ENCODE peak calls at places on chromosomes 13 and 19, in five cellular contexts. One of them, this sample, is unnamed.
A peak's percentile ranks its signal among the peaks of the same experiment; 100 is the strongest.

GRCh38 chr13:21884965-21885567 is 214.2 kb downstream of the FGF9 start:
- DNase-seq in brain microvascular endothelial cell: no peak
- DNase-seq in progenitor cell of endocrine pancreas: no peak
- DNase-seq in ascending aorta: no peak
- DNase-seq in omental fat pad: no peak
- DNase-seq in this sample: no peak

GRCh38 chr19:2532252-2533071 is 56.5 kb downstream of the GADD45B start:
- DNase-seq in progenitor cell of endocrine pancreas: no peak
- DNase-seq in ascending aorta: no peak
- DNase-seq in brain microvascular endothelial cell: peak; percentile 90
- DNase-seq in omental fat pad: no peak
- DNase-seq in this sample: no peak

GRCh38 chr19:40283414-40284250 is 1.5 kb downstream of the AKT2 start:
- DNase-seq in brain microvascular endothelial cell: no peak
- DNase-seq in omental fat pad: no peak
- DNase-seq in progenitor cell of endocrine pancreas: no peak
- DNase-seq in ascending aorta: no peak
- DNase-seq in this sample: no peak

GRCh38 chr19:23817519-23817918 is 58.8 kb upstream of the ZNF681 start:
- DNase-seq in progenitor cell of endocrine pancreas: no peak
- DNase-seq in brain microvascular endothelial cell: peak; percentile 5
- DNase-seq in omental fat pad: no peak
- DNase-seq in ascending aorta: no peak
- DNase-seq in this sample: no peak

GRCh38 chr19:1293782-1294621 is 8.3 kb downstream of the EFNA2 start:
- DNase-seq in ascending aorta: no peak
- DNase-seq in progenitor cell of endocrine pancreas: no peak
- DNase-seq in omental fat pad: no peak
- DNase-seq in brain microvascular endothelial cell: no peak
- DNase-seq in this sample: no peak

GRCh38 chr13:77952737-77953136 is 34.1 kb upstream of the EDNRB start:
- DNase-seq in brain microvascular endothelial cell: no peak
- DNase-seq in omental fat pad: no peak
- DNase-seq in progenitor cell of endocrine pancreas: no peak
- DNase-seq in ascending aorta: no peak
- DNase-seq in this sample: no peak

GRCh38 chr13:94829201-94829600 is 116.9 kb upstream of the SOX21 start:
- DNase-seq in brain microvascular endothelial cell: no peak
- DNase-seq in progenitor cell of endocrine pancreas: no peak
- DNase-seq in omental fat pad: no peak
- DNase-seq in ascending aorta: no peak
- DNase-seq in this sample: no peak

GRCh38 chr19:10552596-10553053 is 8.9 kb downstream of the ATG4D start:
- DNase-seq in omental fat pad: no peak
- DNase-seq in progenitor cell of endocrine pancreas: no peak
- DNase-seq in brain microvascular endothelial cell: no peak
- DNase-seq in ascending aorta: no peak
- DNase-seq in this sample: no peak

GRCh38 chr19:34499155-34499834 is 17.7 kb downstream of the WTIP start:
- DNase-seq in progenitor cell of endocrine pancreas: no peak
- DNase-seq in ascending aorta: no peak
- DNase-seq in brain microvascular endothelial cell: no peak
- DNase-seq in omental fat pad: no peak
- DNase-seq in this sample: no peak

GRCh38 chr13:48896312-48896711 is 79.4 kb upstream of the FNDC3A start:
- DNase-seq in brain microvascular endothelial cell: peak; percentile 48
- DNase-seq in omental fat pad: no peak
- DNase-seq in progenitor cell of endocrine pancreas: no peak
- DNase-seq in ascending aorta: no peak
- DNase-seq in this sample: no peak

GRCh38 chr19:7665076-7665475 is 3.8 kb upstream of the RETN start:
- DNase-seq in omental fat pad: no peak
- DNase-seq in ascending aorta: no peak
- DNase-seq in progenitor cell of endocrine pancreas: no peak
- DNase-seq in brain microvascular endothelial cell: no peak
- DNase-seq in this sample: no peak

GRCh38 chr13:19681517-19681916 is 48.1 kb downstream of the MPHOSPH8 start:
- DNase-seq in ascending aorta: no peak
- DNase-seq in omental fat pad: no peak
- DNase-seq in brain microvascular endothelial cell: no peak
- DNase-seq in progenitor cell of endocrine pancreas: no peak
- DNase-seq in this sample: no peak

GRCh38 chr19:57829316-57829715 is 783 bp upstream of the ZNF587B start:
- DNase-seq in omental fat pad: no peak
- DNase-seq in progenitor cell of endocrine pancreas: no peak
- DNase-seq in brain microvascular endothelial cell: peak; percentile 5
- DNase-seq in ascending aorta: no peak
- DNase-seq in this sample: no peak

GRCh38 chr19:9597027-9597426 is 12.7 kb upstream of the ZNF121 start:
- DNase-seq in brain microvascular endothelial cell: peak; percentile 47
- DNase-seq in progenitor cell of endocrine pancreas: no peak
- DNase-seq in omental fat pad: no peak
- DNase-seq in ascending aorta: no peak
- DNase-seq in this sample: no peak

GRCh38 chr13:65473199-65473598 is 1756.9 kb downstream of the PCDH9 start:
- DNase-seq in brain microvascular endothelial cell: no peak
- DNase-seq in omental fat pad: no peak
- DNase-seq in progenitor cell of endocrine pancreas: no peak
- DNase-seq in ascending aorta: no peak
- DNase-seq in this sample: no peak

GRCh38 chr13:42532561-42533335 is 41.2 kb upstream of the TNFSF11 start:
- DNase-seq in omental fat pad: no peak
- DNase-seq in progenitor cell of endocrine pancreas: no peak
- DNase-seq in brain microvascular endothelial cell: no peak
- DNase-seq in ascending aorta: no peak
- DNase-seq in this sample: no peak

GRCh38 chr19:58317481-58318072 is 9.2 kb upstream of the ZSCAN22 start:
- DNase-seq in ascending aorta: no peak
- DNase-seq in progenitor cell of endocrine pancreas: no peak
- DNase-seq in omental fat pad: no peak
- DNase-seq in brain microvascular endothelial cell: peak; percentile 11
- DNase-seq in this sample: peak; percentile 56

GRCh38 chr19:42281175-42282035 is 12.4 kb downstream of the CIC start:
- DNase-seq in omental fat pad: no peak
- DNase-seq in ascending aorta: no peak
- DNase-seq in progenitor cell of endocrine pancreas: no peak
- DNase-seq in brain microvascular endothelial cell: no peak
- DNase-seq in this sample: no peak

GRCh38 chr13:53254495-53254894 is 225.9 kb downstream of the OLFM4 start:
- DNase-seq in brain microvascular endothelial cell: no peak
- DNase-seq in progenitor cell of endocrine pancreas: peak; percentile 20
- DNase-seq in omental fat pad: no peak
- DNase-seq in ascending aorta: no peak
- DNase-seq in this sample: peak; percentile 59

GRCh38 chr13:72696590-72696989 is 30.8 kb downstream of the MZT1 start:
- DNase-seq in progenitor cell of endocrine pancreas: no peak
- DNase-seq in omental fat pad: no peak
- DNase-seq in brain microvascular endothelial cell: no peak
- DNase-seq in ascending aorta: no peak
- DNase-seq in this sample: no peak
- TF ChIP-seq CTCF in progenitor cell of endocrine pancreas: peak; percentile 38
- TF ChIP-seq CTCF in omental fat pad: no peak
- TF ChIP-seq CTCF in brain microvascular endothelial cell: no peak
- TF ChIP-seq CTCF in ascending aorta: peak; percentile 28
- TF ChIP-seq CTCF in this sample: no peak

GRCh38 chr19:13842294-13843103 is 34.4 kb upstream of the NANOS3 start:
- DNase-seq in ascending aorta: peak; percentile 55
- DNase-seq in omental fat pad: no peak
- DNase-seq in progenitor cell of endocrine pancreas: no peak
- DNase-seq in brain microvascular endothelial cell: no peak
- DNase-seq in this sample: peak; percentile 74
- TF ChIP-seq CTCF in ascending aorta: no peak
- TF ChIP-seq CTCF in omental fat pad: no peak
- TF ChIP-seq CTCF in progenitor cell of endocrine pancreas: peak; percentile 39
- TF ChIP-seq CTCF in brain microvascular endothelial cell: no peak
- TF ChIP-seq CTCF in this sample: no peak

DNA sequence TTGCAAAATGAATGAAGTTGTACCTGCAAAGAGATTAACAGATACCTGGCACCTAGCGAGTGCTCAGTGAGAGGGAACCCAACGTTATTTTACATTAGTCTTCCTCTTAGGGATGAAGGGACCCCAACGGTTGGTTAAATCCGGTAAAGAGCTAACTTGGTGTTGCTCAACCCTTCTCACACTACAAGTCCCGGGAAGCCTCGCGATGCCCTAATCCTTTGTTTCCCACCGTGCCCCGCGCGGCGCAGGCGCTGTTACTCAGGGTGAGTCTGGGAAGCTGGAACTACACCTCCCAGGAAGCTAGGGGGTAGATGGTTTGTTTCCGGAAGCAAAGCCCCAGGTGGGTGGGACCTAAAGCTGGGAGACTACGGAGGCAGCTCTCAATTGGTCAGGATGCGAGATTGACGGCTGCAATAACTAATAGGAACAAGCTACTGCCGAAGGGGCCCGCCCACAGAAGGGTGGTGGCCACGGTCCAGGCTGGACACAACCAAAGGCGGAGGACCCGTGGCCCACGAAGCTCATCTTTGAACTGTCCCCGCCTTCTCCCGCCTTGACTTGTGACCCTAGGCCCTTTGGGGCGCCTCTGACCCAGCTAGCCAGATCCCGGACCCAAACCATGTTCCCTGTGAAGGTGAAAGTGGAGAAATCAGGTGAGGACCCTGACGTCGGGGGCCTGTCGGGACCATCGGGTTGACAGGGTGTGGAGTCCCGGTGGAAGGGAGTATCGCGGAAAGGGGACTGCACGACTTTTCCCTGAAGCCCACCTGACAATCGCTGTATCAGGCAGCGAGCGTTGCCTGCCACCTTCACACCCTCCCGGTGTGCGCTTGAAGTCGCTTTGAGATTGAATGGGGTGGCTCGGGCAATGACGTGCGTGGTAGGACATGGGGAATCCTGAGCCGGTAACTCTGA is at the start of gene LIN37:
- DNase-seq in brain microvascular endothelial cell: peak; percentile 99
- DNase-seq in ascending aorta: peak; percentile 99
- DNase-seq in progenitor cell of endocrine pancreas: peak; percentile 97
- DNase-seq in omental fat pad: peak; percentile 99
- DNase-seq in this sample: peak; percentile 96
- TF ChIP-seq CTCF in brain microvascular endothelial cell: peak; percentile 14
- TF ChIP-seq CTCF in ascending aorta: no peak
- TF ChIP-seq CTCF in progenitor cell of endocrine pancreas: no peak
- TF ChIP-seq CTCF in omental fat pad: no peak
- TF ChIP-seq CTCF in this sample: no peak

GRCh38 chr13:112443191-112444000 is 67.2 kb downstream of the SPACA7 start:
- DNase-seq in ascending aorta: no peak
- DNase-seq in omental fat pad: no peak
- DNase-seq in progenitor cell of endocrine pancreas: no peak
- DNase-seq in brain microvascular endothelial cell: no peak
- DNase-seq in this sample: peak; percentile 66
- TF ChIP-seq CTCF in ascending aorta: no peak
- TF ChIP-seq CTCF in omental fat pad: no peak
- TF ChIP-seq CTCF in progenitor cell of endocrine pancreas: no peak
- TF ChIP-seq CTCF in brain microvascular endothelial cell: peak; percentile 59
- TF ChIP-seq CTCF in this sample: no peak

GRCh38 chr13:57633141-57633949 is 1.8 kb downstream of the PCDH17 start:
- DNase-seq in omental fat pad: no peak
- DNase-seq in progenitor cell of endocrine pancreas: peak; percentile 52
- DNase-seq in brain microvascular endothelial cell: no peak
- DNase-seq in ascending aorta: no peak
- DNase-seq in this sample: peak; percentile 68
- TF ChIP-seq CTCF in omental fat pad: peak; percentile 11
- TF ChIP-seq CTCF in progenitor cell of endocrine pancreas: peak; percentile 64
- TF ChIP-seq CTCF in brain microvascular endothelial cell: peak; percentile 68
- TF ChIP-seq CTCF in ascending aorta: peak; percentile 27
- TF ChIP-seq CTCF in this sample: peak; percentile 50

GRCh38 chr19:45079063-45079910 is at the start of gene GEMIN7:
- DNase-seq in brain microvascular endothelial cell: peak; percentile 59
- DNase-seq in ascending aorta: no peak
- DNase-seq in omental fat pad: no peak
- DNase-seq in progenitor cell of endocrine pancreas: peak; percentile 79
- DNase-seq in this sample: peak; percentile 84
- TF ChIP-seq CTCF in brain microvascular endothelial cell: no peak
- TF ChIP-seq CTCF in ascending aorta: no peak
- TF ChIP-seq CTCF in omental fat pad: no peak
- TF ChIP-seq CTCF in progenitor cell of endocrine pancreas: peak; percentile 42
- TF ChIP-seq CTCF in this sample: peak; percentile 14

GRCh38 chr13:24922390-24923304 is 158.7 kb downstream of the RNF17 start:
- DNase-seq in brain microvascular endothelial cell: peak; percentile 97
- DNase-seq in progenitor cell of endocrine pancreas: peak; percentile 89
- DNase-seq in omental fat pad: peak; percentile 86
- DNase-seq in ascending aorta: peak; percentile 90
- DNase-seq in this sample: peak; percentile 94
- TF ChIP-seq CTCF in brain microvascular endothelial cell: no peak
- TF ChIP-seq CTCF in progenitor cell of endocrine pancreas: no peak
- TF ChIP-seq CTCF in omental fat pad: no peak
- TF ChIP-seq CTCF in ascending aorta: no peak
- TF ChIP-seq CTCF in this sample: no peak

DNA sequence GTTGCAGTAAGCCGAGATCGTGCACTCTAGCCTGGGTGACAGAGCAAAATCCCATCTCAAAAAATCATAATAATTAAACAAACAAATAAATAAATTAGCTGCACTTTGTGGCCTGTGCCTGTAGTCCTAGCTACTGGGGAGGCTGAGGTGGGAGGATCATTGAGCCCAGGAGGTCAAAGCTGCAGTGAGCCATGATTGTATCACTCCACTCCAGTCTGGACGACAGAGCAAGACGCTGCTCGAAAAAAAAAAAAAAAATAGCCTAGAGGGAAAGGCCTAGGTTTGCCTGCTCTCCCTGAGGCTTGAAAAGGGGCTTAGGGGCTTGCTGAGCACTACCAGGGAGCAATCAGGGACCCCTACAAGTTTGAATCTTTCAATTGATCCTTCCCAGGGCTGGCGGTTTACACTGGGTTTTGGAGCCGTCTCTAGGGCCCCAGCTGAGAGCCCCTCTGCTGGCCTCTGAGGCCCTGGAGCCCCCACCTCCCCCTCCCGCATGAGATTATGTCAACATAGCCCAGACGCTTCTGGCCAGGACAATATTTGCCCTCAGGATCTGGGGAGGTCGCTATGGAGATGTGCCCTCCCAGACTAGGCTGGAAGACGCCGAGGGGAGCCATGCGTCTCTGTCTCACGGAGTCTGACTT is 10.4 kb upstream of the GIPR start:
- DNase-seq in progenitor cell of endocrine pancreas: peak; percentile 37
- DNase-seq in omental fat pad: no peak
- DNase-seq in brain microvascular endothelial cell: no peak
- DNase-seq in ascending aorta: no peak
- DNase-seq in this sample: no peak
- TF ChIP-seq CTCF in progenitor cell of endocrine pancreas: no peak
- TF ChIP-seq CTCF in omental fat pad: no peak
- TF ChIP-seq CTCF in brain microvascular endothelial cell: no peak
- TF ChIP-seq CTCF in ascending aorta: no peak
- TF ChIP-seq CTCF in this sample: no peak

GRCh38 chr19:27974082-27974513 is 1238.9 kb downstream of the UQCRFS1 start:
- DNase-seq in ascending aorta: no peak
- DNase-seq in brain microvascular endothelial cell: peak; percentile 4
- DNase-seq in progenitor cell of endocrine pancreas: peak; percentile 20
- DNase-seq in omental fat pad: no peak
- DNase-seq in this sample: peak; percentile 54
- TF ChIP-seq CTCF in ascending aorta: no peak
- TF ChIP-seq CTCF in brain microvascular endothelial cell: peak; percentile 78
- TF ChIP-seq CTCF in progenitor cell of endocrine pancreas: peak; percentile 93
- TF ChIP-seq CTCF in omental fat pad: no peak
- TF ChIP-seq CTCF in this sample: peak; percentile 79

This sample was measured in nephron progenitor cell.